ENCODE peak calls at places on chromosomes 13 and 19, in five cellular contexts. One of them, this sample, is unnamed.
A peak's percentile ranks its signal among the peaks of the same experiment; 100 is the strongest.

GRCh38 chr13:87954116-87954515 is 282.9 kb downstream of the SLITRK5 start:
- DNase-seq in sigmoid colon: no peak
- DNase-seq in body of pancreas: no peak
- DNase-seq in right lobe of liver: no peak
- DNase-seq in stomach: no peak
- DNase-seq in this sample: no peak

GRCh38 chr19:30535011-30535410 is 162.8 kb downstream of the ZNF536 start:
- DNase-seq in sigmoid colon: no peak
- DNase-seq in stomach: no peak
- DNase-seq in right lobe of liver: no peak
- DNase-seq in body of pancreas: no peak
- DNase-seq in this sample: no peak

GRCh38 chr13:39538826-39539555 is 64.0 kb downstream of the LHFPL6 start:
- DNase-seq in sigmoid colon: no peak
- DNase-seq in body of pancreas: no peak
- DNase-seq in stomach: no peak
- DNase-seq in right lobe of liver: no peak
- DNase-seq in this sample: no peak

GRCh38 chr13:100648354-100648753 is 26.2 kb downstream of the TMTC4 start:
- DNase-seq in stomach: no peak
- DNase-seq in right lobe of liver: no peak
- DNase-seq in body of pancreas: no peak
- DNase-seq in sigmoid colon: no peak
- DNase-seq in this sample: no peak

GRCh38 chr13:94640676-94641075 is 39.0 kb downstream of the GPR180 start:
- DNase-seq in body of pancreas: no peak
- DNase-seq in sigmoid colon: no peak
- DNase-seq in right lobe of liver: no peak
- DNase-seq in stomach: no peak
- DNase-seq in this sample: no peak

GRCh38 chr19:28971011-28971410 is 241.9 kb downstream of the UQCRFS1 start:
- DNase-seq in right lobe of liver: no peak
- DNase-seq in body of pancreas: no peak
- DNase-seq in stomach: no peak
- DNase-seq in sigmoid colon: no peak
- DNase-seq in this sample: no peak

GRCh38 chr13:101845501-101846012 is 393.1 kb downstream of the ITGBL1 start:
- DNase-seq in sigmoid colon: no peak
- DNase-seq in body of pancreas: no peak
- DNase-seq in stomach: no peak
- DNase-seq in right lobe of liver: no peak
- DNase-seq in this sample: no peak

GRCh38 chr19:8445488-8446001 is 770 bp downstream of the HNRNPM start:
- DNase-seq in sigmoid colon: peak; percentile 76
- DNase-seq in stomach: peak; percentile 67
- DNase-seq in body of pancreas: peak; percentile 56
- DNase-seq in right lobe of liver: peak; percentile 78
- DNase-seq in this sample: peak; percentile 70

GRCh38 chr13:71727036-71727435 is 140.0 kb downstream of the DACH1 start:
- DNase-seq in right lobe of liver: no peak
- DNase-seq in sigmoid colon: no peak
- DNase-seq in body of pancreas: no peak
- DNase-seq in stomach: no peak
- DNase-seq in this sample: no peak

GRCh38 chr13:57629821-57630235 is 1.7 kb upstream of the PCDH17 start:
- DNase-seq in right lobe of liver: peak; percentile 85
- DNase-seq in stomach: peak; percentile 67
- DNase-seq in sigmoid colon: peak; percentile 85
- DNase-seq in body of pancreas: peak; percentile 87
- DNase-seq in this sample: peak; percentile 93

GRCh38 chr19:4695224-4695731 is 25.1 kb upstream of the MYDGF start:
- DNase-seq in body of pancreas: peak; percentile 58
- DNase-seq in stomach: no peak
- DNase-seq in sigmoid colon: no peak
- DNase-seq in right lobe of liver: peak; percentile 90
- DNase-seq in this sample: no peak

GRCh38 chr13:78680064-78680463 is 21.1 kb upstream of the OBI1 start:
- DNase-seq in body of pancreas: no peak
- DNase-seq in stomach: no peak
- DNase-seq in right lobe of liver: no peak
- DNase-seq in sigmoid colon: no peak
- DNase-seq in this sample: no peak

GRCh38 chr13:43846496-43846895 is 33.0 kb downstream of the CCDC122 start:
- DNase-seq in body of pancreas: no peak
- DNase-seq in stomach: no peak
- DNase-seq in sigmoid colon: no peak
- DNase-seq in right lobe of liver: no peak
- DNase-seq in this sample: no peak

GRCh38 chr19:10070730-10071446 is 15.2 kb upstream of the SHFL start:
- DNase-seq in stomach: no peak
- DNase-seq in right lobe of liver: peak; percentile 94
- DNase-seq in sigmoid colon: no peak
- DNase-seq in body of pancreas: no peak
- DNase-seq in this sample: no peak

GRCh38 chr19:14248578-14249011 is 42.6 kb upstream of the ADGRL1 start:
- DNase-seq in body of pancreas: peak; percentile 19
- DNase-seq in stomach: no peak
- DNase-seq in right lobe of liver: no peak
- DNase-seq in sigmoid colon: peak; percentile 74
- DNase-seq in this sample: no peak

GRCh38 chr19:33317522-33317921 is 15.2 kb upstream of the CEBPA start:
- DNase-seq in sigmoid colon: no peak
- DNase-seq in stomach: no peak
- DNase-seq in body of pancreas: no peak
- DNase-seq in right lobe of liver: no peak
- DNase-seq in this sample: no peak

GRCh38 chr13:80572308-80572676 is 231.4 kb upstream of the SPRY2 start:
- DNase-seq in body of pancreas: no peak
- DNase-seq in stomach: no peak
- DNase-seq in sigmoid colon: no peak
- DNase-seq in right lobe of liver: no peak
- DNase-seq in this sample: no peak

GRCh38 chr13:20924758-20925394 is 22.3 kb upstream of the XPO4 start:
- DNase-seq in body of pancreas: peak; percentile 70
- DNase-seq in stomach: peak; percentile 81
- DNase-seq in sigmoid colon: peak; percentile 86
- DNase-seq in right lobe of liver: peak; percentile 65
- DNase-seq in this sample: peak; percentile 79

GRCh38 chr19:48325265-48325910 is at the start of gene EMP3:
- DNase-seq in right lobe of liver: peak; percentile 72
- DNase-seq in body of pancreas: peak; percentile 51
- DNase-seq in sigmoid colon: peak; percentile 95
- DNase-seq in stomach: peak; percentile 69
- DNase-seq in this sample: peak; percentile 80
- TF ChIP-seq POLR2A in right lobe of liver: peak; percentile 38
- TF ChIP-seq POLR2A in body of pancreas: peak; percentile 51
- TF ChIP-seq POLR2A in sigmoid colon: peak; percentile 87
- TF ChIP-seq POLR2A in stomach: no peak
- TF ChIP-seq POLR2A in this sample: no peak

DNA sequence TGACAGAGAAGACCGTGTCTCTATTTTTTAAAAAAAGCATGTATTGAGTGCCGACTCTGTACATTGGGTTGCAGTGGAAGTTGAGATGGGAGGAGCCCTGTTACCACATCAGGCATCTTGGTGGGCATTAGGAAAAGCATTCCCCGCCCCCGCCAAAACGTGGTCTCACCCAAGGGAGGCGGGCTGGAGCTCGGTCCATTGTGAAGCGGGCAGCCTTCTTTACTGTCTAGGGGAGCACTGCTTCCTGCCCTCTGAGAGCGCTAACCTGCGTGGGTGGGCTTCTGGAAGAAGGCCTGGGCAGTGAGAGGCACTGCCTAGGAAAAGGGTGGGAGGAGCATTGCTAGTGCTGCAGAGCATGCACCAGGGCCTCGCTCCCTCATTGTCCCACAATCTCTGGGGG is 3.9 kb downstream of the NR1H2 start:
- DNase-seq in sigmoid colon: no peak
- DNase-seq in stomach: no peak
- DNase-seq in body of pancreas: no peak
- DNase-seq in right lobe of liver: no peak
- DNase-seq in this sample: no peak
- H3K4me1 ChIP-seq in sigmoid colon: peaks cover 25% of the 10 kb centered on the region
- H3K4me1 ChIP-seq in stomach: peaks cover 34% of the 10 kb centered on the region
- H3K4me1 ChIP-seq in body of pancreas: peaks cover 18% of the 10 kb centered on the region
- H3K4me1 ChIP-seq in right lobe of liver: no peaks in the 10 kb centered on the region
- H3K4me1 ChIP-seq in this sample: peaks cover 52% of the 10 kb centered on the region

DNA sequence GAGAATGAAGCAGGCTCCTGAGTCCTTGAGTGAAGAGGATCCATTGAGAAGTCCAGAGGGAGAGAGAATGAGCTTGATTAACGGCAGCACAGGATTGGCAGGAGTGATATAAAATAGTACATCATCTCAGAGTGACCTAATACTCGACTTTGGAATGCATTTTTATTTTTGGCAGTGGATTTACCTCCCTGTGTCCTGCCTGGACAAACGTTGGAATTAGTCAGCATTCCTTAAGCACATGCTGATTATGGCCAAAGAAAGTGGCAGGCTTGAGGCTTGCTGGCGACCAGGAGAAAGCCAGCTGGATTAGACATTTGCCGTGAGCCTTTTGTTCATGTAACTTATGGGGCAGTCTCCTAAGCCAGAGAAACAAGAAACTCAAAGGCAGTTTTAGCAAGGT is 22.9 kb downstream of the LRCH1 start:
- DNase-seq in sigmoid colon: no peak
- DNase-seq in stomach: no peak
- DNase-seq in body of pancreas: no peak
- DNase-seq in right lobe of liver: no peak
- DNase-seq in this sample: no peak
- H3K4me3 ChIP-seq in sigmoid colon: no peak overlapping the region
- H3K4me3 ChIP-seq in stomach: no peak overlapping the region
- H3K4me3 ChIP-seq in body of pancreas: no peak overlapping the region
- H3K4me3 ChIP-seq in right lobe of liver: no peak overlapping the region
- H3K4me3 ChIP-seq in this sample: no peak overlapping the region

DNA sequence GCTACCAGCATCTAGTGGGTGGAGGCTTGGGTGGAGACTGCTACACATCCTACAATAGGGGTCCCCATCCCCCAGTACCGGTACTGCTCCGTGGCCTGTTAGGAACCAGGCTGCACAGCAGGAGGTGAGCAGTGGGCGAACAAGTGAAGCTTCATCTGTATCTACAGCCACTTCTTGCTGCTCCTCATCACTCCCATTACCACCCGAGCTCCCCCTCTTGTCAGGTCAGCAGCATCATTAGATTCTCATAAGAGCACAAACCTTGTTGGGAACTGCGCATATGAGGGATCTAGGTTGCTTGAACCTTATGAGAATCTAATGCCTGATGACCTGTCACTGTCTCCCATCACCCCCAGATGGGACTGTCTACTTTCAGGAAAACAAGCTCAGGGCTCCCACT is 37.0 kb downstream of the NWD1 start:
- DNase-seq in body of pancreas: no peak
- DNase-seq in sigmoid colon: no peak
- DNase-seq in stomach: no peak
- DNase-seq in right lobe of liver: no peak
- DNase-seq in this sample: no peak
- TF ChIP-seq POLR2A in body of pancreas: no peak
- TF ChIP-seq POLR2A in sigmoid colon: no peak
- TF ChIP-seq POLR2A in stomach: no peak
- TF ChIP-seq POLR2A in right lobe of liver: no peak
- TF ChIP-seq POLR2A in this sample: no peak

DNA sequence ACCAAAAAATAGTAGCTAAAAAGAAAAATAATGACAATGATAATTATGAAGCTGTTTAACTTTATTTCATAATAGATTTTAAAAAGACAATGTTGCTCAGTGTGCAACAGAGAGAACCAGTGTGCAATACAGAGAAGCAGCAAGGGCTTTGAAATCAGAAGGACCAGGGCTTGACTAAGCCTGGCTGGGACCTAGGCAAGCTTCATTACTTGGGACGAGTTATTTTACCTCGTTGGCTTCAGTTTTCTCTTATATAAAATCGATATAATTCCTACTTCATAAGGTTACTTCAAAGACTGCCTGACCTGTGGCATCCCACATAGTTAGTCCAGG is 56.9 kb downstream of the MBNL2 start:
- DNase-seq in right lobe of liver: no peak
- DNase-seq in sigmoid colon: no peak
- DNase-seq in stomach: no peak
- DNase-seq in body of pancreas: no peak
- DNase-seq in this sample: no peak
- H3K4me1 ChIP-seq in right lobe of liver: no peaks in the 10 kb centered on the region
- H3K4me1 ChIP-seq in sigmoid colon: peaks cover 100% of the 10 kb centered on the region
- H3K4me1 ChIP-seq in stomach: peaks cover 33% of the 10 kb centered on the region
- H3K4me1 ChIP-seq in body of pancreas: peaks cover 71% of the 10 kb centered on the region
- H3K4me1 ChIP-seq in this sample: peaks cover 72% of the 10 kb centered on the region